ENCODE peak calls at places on chromosome 17, in five cellular contexts. Q is body of pancreas, G is right lobe of liver, A is IMR-90, H is A549. O is an unnamed sample.

GRCh38 chr17:81891303-81891552 is 158 bp downstream of the ALYREF start:
- ATAC-seq in G (no peak), H (peak; percentile 11), A (peak; percentile 9), Q (no peak), O (no peak)

GRCh38 chr17:29157310-29157709 is 22.9 kb downstream of the MYO18A start:
- ATAC-seq in H (no peak), Q (no peak), G (no peak), A (no peak), O (no peak)

GRCh38 chr17:76747716-76748360 is 9.9 kb downstream of the MFSD11 start:
- ATAC-seq in H (no peak), A (no peak), Q (no peak), G (no peak), O (no peak)

GRCh38 chr17:1516403-1517161 is at the start of gene INPP5K:
- ATAC-seq in H (peak; percentile 90), A (peak; percentile 97), G (peak; percentile 96), Q (peak; percentile 98), O (peak; percentile 98)

GRCh38 chr17:36498560-36499300 is 12.2 kb downstream of the ZNHIT3 start:
- ATAC-seq in H (no peak), Q (no peak), A (no peak), G (no peak), O (no peak)

GRCh38 chr17:66677201-66677981 is 157.5 kb upstream of the CACNG5 start:
- ATAC-seq in A (peak; percentile 50), G (no peak), Q (no peak), H (no peak), O (no peak)

GRCh38 chr17:31313982-31314787 is at the start of gene EVI2B:
- ATAC-seq in G (peak; percentile 40), A (peak; percentile 62), H (no peak), Q (no peak), O (no peak)

GRCh38 chr17:15184872-15185624 is 80.1 kb downstream of the PMP22 start:
- ATAC-seq in Q (peak; percentile 18), H (no peak), A (no peak), G (no peak), O (no peak)

GRCh38 chr17:50636145-50636803 is 1.6 kb downstream of the ABCC3 start:
- ATAC-seq in G (peak; percentile 63), A (no peak), H (no peak), Q (no peak), O (no peak)

GRCh38 chr17:1829189-1829578 is 518 bp downstream of the SMYD4 start:
- ATAC-seq in A (peak; percentile 22), G (peak; percentile 34), Q (peak; percentile 62), H (peak; percentile 72), O (peak; percentile 17)

GRCh38 chr17:16106161-16106891 is 106.7 kb downstream of the TTC19 start:
- ATAC-seq in A (peak; percentile 62), Q (peak; percentile 40), H (no peak), G (peak; percentile 15), O (peak; percentile 84)

GRCh38 chr17:1005361-1005946 is 8.5 kb downstream of the TIMM22 start:
- ATAC-seq in Q (peak; percentile 83), G (peak; percentile 60), H (no peak), A (no peak), O (peak; percentile 37)

GRCh38 chr17:189444-189843 is 8.0 kb upstream of the DOC2B start:
- ATAC-seq in H (no peak), G (no peak), Q (no peak), A (no peak), O (no peak)

GRCh38 chr17:48074322-48075054 is 26.3 kb downstream of the NFE2L1 start:
- ATAC-seq in Q (peak; percentile 94), A (peak; percentile 95), G (peak; percentile 84), H (peak; percentile 91), O (peak; percentile 82)

GRCh38 chr17:75231071-75231470 is 25.6 kb downstream of the NUP85 start:
- ATAC-seq in Q (no peak), A (no peak), G (no peak), H (no peak), O (no peak)

GRCh38 chr17:82583720-82584234 is 64.2 kb downstream of the FOXK2 start:
- ATAC-seq in A (no peak), G (peak; percentile 18), Q (no peak), H (no peak), O (no peak)

GRCh38 chr17:50198026-50198669 is 3.3 kb downstream of the COL1A1 start:
- ATAC-seq in Q (no peak), G (no peak), A (no peak), H (peak; percentile 14), O (no peak)

GRCh38 chr17:8264836-8265542 is 15.9 kb downstream of the PFAS start:
- ATAC-seq in H (peak; percentile 15), A (no peak), G (no peak), Q (no peak), O (no peak)

GRCh38 chr17:27413792-27414191 is 42.5 kb upstream of the KSR1 start:
- ATAC-seq in G (no peak), Q (no peak), A (no peak), H (no peak), O (no peak)

GRCh38 chr17:17391575-17392370 is 85.0 kb upstream of the MED9 start:
- ATAC-seq in H (no peak), G (no peak), A (no peak), Q (no peak), O (no peak)

GRCh38 chr17:77741109-77741508 is 217.4 kb upstream of the TNRC6C start:
- ATAC-seq in Q (no peak), A (no peak), H (no peak), G (no peak), O (no peak)

GRCh38 chr17:48441862-48442261 is 11.8 kb upstream of the SKAP1 start:
- ATAC-seq in H (no peak), Q (no peak), G (no peak), A (no peak), O (no peak)

GRCh38 chr17:66337268-66337667 is 34.9 kb downstream of the PRKCA start:
- ATAC-seq in H (no peak), G (no peak), A (no peak), Q (no peak), O (no peak)

GRCh38 chr17:9259419-9259818 is 238.1 kb downstream of the NTN1 start:
- ATAC-seq in Q (peak; percentile 50), H (no peak), A (no peak), G (no peak), O (peak; percentile 62)

GRCh38 chr17:81184596-81184995 is 18.6 kb upstream of the AATK start:
- ATAC-seq in H (no peak), Q (no peak), G (no peak), A (peak; percentile 18), O (no peak)

GRCh38 chr17:73089918-73090317 is 2.6 kb downstream of the SLC39A11 start:
- ATAC-seq in H (no peak), Q (no peak), G (no peak), A (no peak), O (no peak)

GRCh38 chr17:19507673-19508326 is 25.9 kb upstream of the SLC47A1 start:
- ATAC-seq in Q (peak; percentile 87), G (peak; percentile 94), H (peak; percentile 94), A (peak; percentile 98), O (peak; percentile 91)

GRCh38 chr17:2996938-2997670 is 66.3 kb downstream of the OR1D5 start:
- ATAC-seq in A (no peak), G (no peak), H (no peak), Q (peak; percentile 71), O (no peak)

GRCh38 chr17:11492511-11492910 is 105.8 kb upstream of the DNAH9 start:
- ATAC-seq in G (no peak), H (no peak), A (no peak), Q (no peak), O (no peak)

GRCh38 chr17:67046398-67046797 is 2.0 kb downstream of the CACNG1 start:
- ATAC-seq in A (no peak), H (no peak), Q (no peak), G (no peak), O (no peak)

GRCh38 chr17:42323268-42323773 is 35.0 kb downstream of the STAT5A start:
- ATAC-seq in Q (no peak), H (no peak), A (no peak), G (no peak), O (no peak)

GRCh38 chr17:12859520-12859919 is 70.2 kb downstream of the ARHGAP44 start:
- ATAC-seq in H (no peak), Q (no peak), G (no peak), A (no peak), O (no peak)
- TF ChIP-seq CTCF in H (no peak), Q (no peak), G (no peak), A (no peak), O (no peak)

GRCh38 chr17:34874496-34874895 is 86.8 kb downstream of the CCT6B start:
- ATAC-seq in H (no peak), A (no peak), Q (no peak), G (no peak), O (no peak)
- H3K4me3 ChIP-seq in H (no peak overlapping the region), A (no peak overlapping the region), Q (no peak overlapping the region), G (no peak overlapping the region), O (no peak overlapping the region)

GRCh38 chr17:63431618-63431938 is 14.5 kb downstream of the CYB561 start:
- ATAC-seq in H (no peak), G (no peak), Q (no peak), A (no peak), O (no peak)

GRCh38 chr17:63434951-63435571 is 11.0 kb downstream of the CYB561 start:
- ATAC-seq in A (no peak), G (peak; percentile 42), H (peak; percentile 25), Q (peak; percentile 73), O (no peak)

GRCh38 chr17:63431939-63432804 is 13.9 kb downstream of the CYB561 start:
- ATAC-seq in H (no peak), G (peak; percentile 87), Q (no peak), A (peak; percentile 3), O (no peak)

GRCh38 chr17:63435681-63436522 is 10.2 kb downstream of the CYB561 start:
- ATAC-seq in H (peak; percentile 3), A (no peak), G (peak; percentile 1), Q (peak; percentile 45), O (no peak)

GRCh38 chr17:63433746-63434591 is 12.1 kb downstream of the CYB561 start:
- ATAC-seq in A (peak; percentile 79), H (peak; percentile 46), G (no peak), Q (peak; percentile 26), O (peak; percentile 88)
- TF ChIP-seq POLR2A in A (no peak), H (no peak), G (no peak), Q (no peak), O (no peak)

DNA sequence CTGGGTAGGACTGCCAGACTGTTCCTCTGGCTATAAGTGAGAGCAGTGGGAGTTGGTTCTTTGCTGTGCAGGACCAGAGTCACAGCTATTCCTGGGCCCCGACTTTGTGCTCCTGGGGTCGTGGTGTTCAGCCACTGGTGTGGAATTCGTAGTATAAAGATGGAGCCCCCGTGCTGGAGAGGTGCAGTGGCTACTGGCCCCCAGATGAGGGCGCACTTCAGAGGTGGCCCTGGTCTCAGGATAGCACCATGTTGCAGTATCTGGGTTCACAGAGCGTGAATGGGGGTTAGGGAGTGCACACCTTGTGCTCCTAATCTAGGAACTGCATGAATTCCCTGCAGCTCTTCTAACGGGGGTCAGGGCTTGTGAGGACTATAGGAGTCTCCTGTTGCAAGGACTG is 21.1 kb downstream of the TANC2 start:
- ATAC-seq in A (no peak), Q (no peak), H (peak; percentile 39), G (no peak), O (no peak)
- TF ChIP-seq CTCF in A (peak; percentile 27), Q (no peak), H (peak; percentile 17), G (no peak), O (no peak)

O was measured in gastroesophageal sphincter.